ENCODE peak calls at places on chromosomes 1 and 21, in ten cellular contexts. X, D, P, U, M, L, J, I, W and G are unnamed samples.
A peak's percentile ranks its signal among the peaks of the same experiment; 100 is the strongest.

GRCh38 chr1:44792736-44793502 is 4.9 kb upstream of the BEST4 start:
- DNase-seq in X (no peak), D (no peak), P (no peak), U (no peak), M (no peak), L (no peak), J (no peak), I (peak; percentile 3), W (no peak), G (no peak)

GRCh38 chr1:14039894-14040430 is 340.0 kb downstream of the PRDM2 start:
- DNase-seq in X (no peak), D (no peak), P (no peak), U (no peak), M (no peak), L (no peak), J (no peak), I (no peak), W (no peak), G (peak; percentile 76)

GRCh38 chr21:44517175-44517899 is 22.7 kb downstream of the KRTAP10-1 start:
- DNase-seq in X (no peak), D (no peak), P (peak; percentile 75), U (no peak), M (peak; percentile 6), L (peak; percentile 93), J (no peak), I (peak; percentile 15), W (no peak), G (no peak)

GRCh38 chr1:218164111-218164929 is 120.8 kb upstream of the RRP15 start:
- DNase-seq in X (no peak), D (no peak), P (no peak), U (no peak), M (peak; percentile 45), L (peak; percentile 28), J (peak; percentile 6), I (peak; percentile 5), W (no peak), G (peak; percentile 93)

GRCh38 chr1:234656070-234656875 is 46.3 kb upstream of the IRF2BP2 start:
- DNase-seq in X (no peak), D (no peak), P (no peak), U (no peak), M (no peak), L (no peak), J (peak; percentile 23), I (no peak), W (no peak), G (no peak)

GRCh38 chr1:168316142-168316541 is 35.5 kb downstream of the TBX19 start:
- DNase-seq in X (no peak), D (no peak), P (no peak), U (no peak), M (no peak), L (no peak), J (no peak), I (no peak), W (no peak), G (no peak)

GRCh38 chr1:183267646-183268431 is 81.8 kb downstream of the LAMC2 start:
- DNase-seq in X (no peak), D (peak; percentile 13), P (no peak), U (no peak), M (peak; percentile 98), L (peak; percentile 13), J (peak; percentile 95), I (no peak), W (no peak), G (peak; percentile 61)

GRCh38 chr1:205230965-205231364 is 3.2 kb downstream of the TMCC2 start:
- DNase-seq in X (no peak), D (no peak), P (no peak), U (no peak), M (no peak), L (no peak), J (no peak), I (no peak), W (no peak), G (no peak)

GRCh38 chr1:36864182-36865079 is 169.9 kb downstream of the GRIK3 start:
- DNase-seq in X (no peak), D (no peak), P (peak; percentile 57), U (no peak), M (no peak), L (no peak), J (no peak), I (peak; percentile 41), W (no peak), G (no peak)

GRCh38 chr1:3533051-3534048 is 78.0 kb downstream of the MEGF6 start:
- DNase-seq in X (no peak), D (no peak), P (no peak), U (no peak), M (no peak), L (peak; percentile 23), J (no peak), I (no peak), W (no peak), G (no peak)

GRCh38 chr1:63575340-63575826 is 17.8 kb upstream of the PGM1 start:
- DNase-seq in X (no peak), D (peak; percentile 3), P (peak; percentile 35), U (no peak), M (peak; percentile 51), L (peak; percentile 12), J (peak; percentile 4), I (no peak), W (no peak), G (peak; percentile 84)

GRCh38 chr21:28754127-28754611 is 238.5 kb downstream of the LTN1 start:
- DNase-seq in X (no peak), D (no peak), P (no peak), U (peak; percentile 61), M (peak; percentile 13), L (no peak), J (peak; percentile 61), I (no peak), W (no peak), G (no peak)

GRCh38 chr1:8554956-8555534 is 237.1 kb downstream of the SLC45A1 start:
- DNase-seq in X (no peak), D (no peak), P (no peak), U (no peak), M (peak; percentile 13), L (no peak), J (peak; percentile 36), I (peak; percentile 17), W (no peak), G (peak; percentile 10)

GRCh38 chr1:203081465-203082355 is 4.1 kb downstream of the MYOG start:
- DNase-seq in X (no peak), D (no peak), P (no peak), U (peak; percentile 9), M (no peak), L (no peak), J (no peak), I (no peak), W (no peak), G (no peak)

GRCh38 chr1:231335663-231336602 is 1.7 kb downstream of the EXOC8 start:
- DNase-seq in X (no peak), D (no peak), P (no peak), U (no peak), M (no peak), L (no peak), J (no peak), I (no peak), W (no peak), G (peak; percentile 46)

GRCh38 chr1:54397090-54397591 is 9.1 kb downstream of the SSBP3 start:
- DNase-seq in X (no peak), D (no peak), P (peak; percentile 89), U (no peak), M (no peak), L (no peak), J (no peak), I (no peak), W (no peak), G (no peak)

GRCh38 chr1:3841491-3841890 is 15.5 kb downstream of the CEP104 start:
- DNase-seq in X (no peak), D (no peak), P (no peak), U (no peak), M (no peak), L (no peak), J (no peak), I (no peak), W (no peak), G (no peak)

GRCh38 chr1:15966081-15966955 is 9.6 kb downstream of the ZBTB17 start:
- DNase-seq in X (peak; percentile 34), D (peak; percentile 67), P (no peak), U (no peak), M (peak; percentile 60), L (no peak), J (peak; percentile 70), I (peak; percentile 94), W (peak; percentile 35), G (no peak)

GRCh38 chr1:29698033-29698432 is 461.7 kb downstream of the PTPRU start:
- DNase-seq in X (no peak), D (peak; percentile 45), P (no peak), U (peak; percentile 53), M (peak; percentile 82), L (peak; percentile 36), J (peak; percentile 59), I (no peak), W (no peak), G (peak; percentile 85)

GRCh38 chr1:152855661-152856060 is 4.1 kb upstream of the LCE7A start:
- DNase-seq in X (no peak), D (no peak), P (no peak), U (no peak), M (peak; percentile 22), L (no peak), J (no peak), I (no peak), W (no peak), G (no peak)

GRCh38 chr1:150371110-150371509 is 7.2 kb downstream of the RPRD2 start:
- DNase-seq in X (no peak), D (no peak), P (no peak), U (no peak), M (no peak), L (no peak), J (no peak), I (peak; percentile 23), W (no peak), G (no peak)

GRCh38 chr1:170593173-170593572 is 61.2 kb downstream of the GORAB start:
- DNase-seq in X (no peak), D (peak; percentile 69), P (no peak), U (no peak), M (no peak), L (no peak), J (no peak), I (no peak), W (no peak), G (no peak)

GRCh38 chr1:63817152-63817667 is 43.4 kb downstream of the ROR1 start:
- DNase-seq in X (no peak), D (peak; percentile 11), P (peak; percentile 84), U (no peak), M (no peak), L (peak; percentile 33), J (no peak), I (no peak), W (no peak), G (peak; percentile 51)

GRCh38 chr1:191695865-191696264 is 462.4 kb upstream of the RGS18 start:
- DNase-seq in X (no peak), D (peak; percentile 89), P (no peak), U (no peak), M (no peak), L (no peak), J (no peak), I (no peak), W (no peak), G (no peak)

GRCh38 chr1:229920683-229921082 is 146.4 kb upstream of the GALNT2 start:
- DNase-seq in X (no peak), D (no peak), P (no peak), U (no peak), M (no peak), L (no peak), J (no peak), I (no peak), W (no peak), G (no peak)

GRCh38 chr1:97004054-97004453 is 282.5 kb downstream of the PTBP2 start:
- DNase-seq in X (no peak), D (no peak), P (no peak), U (no peak), M (no peak), L (no peak), J (no peak), I (no peak), W (no peak), G (no peak)

GRCh38 chr1:109241841-109242301 is 7.5 kb upstream of the CELSR2 start:
- DNase-seq in X (no peak), D (no peak), P (no peak), U (no peak), M (no peak), L (no peak), J (no peak), I (no peak), W (no peak), G (no peak)

GRCh38 chr1:225611537-225612223 is 41.2 kb downstream of the ENAH start:
- DNase-seq in X (no peak), D (no peak), P (no peak), U (no peak), M (no peak), L (no peak), J (no peak), I (no peak), W (no peak), G (peak; percentile 51)